ENCODE peak calls at places on chromosomes 6 and 20, in four cellular contexts. V is Right ventricle myocardium inferior; M is left cardiac atrium; W is naive thymus-derived CD4-positive, alpha-beta T cell. G is an unnamed sample.

GRCh38 chr20:46084805-46085792 is 4.7 kb downstream of the NCOA5 start:
- ATAC-seq in V (no peak), M (no peak), W (no peak), G (no peak)

GRCh38 chr6:105317607-105318533 is 85.0 kb downstream of the PREP start:
- ATAC-seq in V (no peak), M (no peak), W (no peak), G (no peak)

GRCh38 chr6:157148391-157149323 is 174.7 kb downstream of the TMEM242 start:
- ATAC-seq in V (peak), M (peak), W (no peak), G (no peak)

GRCh38 chr6:23874985-23875384 is 251.0 kb upstream of the NRSN1 start:
- ATAC-seq in V (no peak), M (no peak), W (no peak), G (no peak)

GRCh38 chr6:154606457-154606856 is 96.0 kb upstream of the CNKSR3 start:
- ATAC-seq in V (no peak), M (no peak), W (peak), G (peak)

GRCh38 chr6:149060300-149060984 is 257.1 kb upstream of the TAB2 start:
- ATAC-seq in V (peak), M (peak), W (peak), G (peak)

GRCh38 chr6:31446481-31446880 is 43.1 kb downstream of the MICA start:
- ATAC-seq in V (no peak), M (no peak), W (no peak), G (no peak)

GRCh38 chr6:13724174-13724573 is 12.5 kb upstream of the RANBP9 start:
- ATAC-seq in V (no peak), M (no peak), W (peak), G (no peak)

GRCh38 chr20:12913781-12914443 is 94.9 kb upstream of the SPTLC3 start:
- ATAC-seq in V (no peak), M (no peak), W (no peak), G (no peak)

GRCh38 chr6:154292855-154293519 is 63.6 kb downstream of the IPCEF1 start:
- ATAC-seq in V (no peak), M (no peak), W (no peak), G (no peak)

G was measured in stimulated activated memory B cell treated with anti-CD40 and anti-IgM and Interleukin-4, amounts not matched to agents 10 μg/mL and 1 μg/mL and 100 μg/mL, for 72 hours.